ENCODE peak calls at places on chromosomes 11 and 22, in four cellular contexts. H is SK-N-SH, G is K562, S is H1. L is an unnamed sample.

GRCh38 chr11:324131-324530 is 3.5 kb upstream of the IFITM3 start:
- DNase-seq in G (no peak), H (peak; percentile 10), S (no peak), L (no peak)

GRCh38 chr22:32985899-32986772 is 72.0 kb downstream of the SYN3 start:
- DNase-seq in H (peak; percentile 77), G (peak; percentile 67), S (peak; percentile 36), L (peak; percentile 81)

GRCh38 chr22:43060213-43060612 is 29.0 kb downstream of the TTLL1 start:
- DNase-seq in G (peak; percentile 70), S (peak; percentile 54), H (peak; percentile 60), L (peak; percentile 91)

GRCh38 chr11:86301742-86302091 is 323 bp upstream of the HIKESHI start:
- DNase-seq in H (no peak), G (no peak), S (no peak), L (no peak)

GRCh38 chr11:45687836-45688235 is 22.4 kb upstream of the CHST1 start:
- DNase-seq in S (no peak), H (no peak), G (no peak), L (no peak)

GRCh38 chr22:40498454-40499186 is 128.2 kb downstream of the SGSM3 start:
- DNase-seq in G (peak; percentile 11), S (peak; percentile 49), H (no peak), L (no peak)

GRCh38 chr22:40046126-40046525 is 51.4 kb downstream of the FAM83F start:
- DNase-seq in H (no peak), G (no peak), S (no peak), L (no peak)

GRCh38 chr11:2077061-2077802 is 62.0 kb downstream of the IGF2 start:
- DNase-seq in H (no peak), G (no peak), S (no peak), L (no peak)

GRCh38 chr11:131370090-131370751 is at the start of gene NTM:
- DNase-seq in G (no peak), S (no peak), H (peak; percentile 57), L (no peak)

GRCh38 chr22:19052941-19053551 is 69.2 kb downstream of the DGCR2 start:
- DNase-seq in S (no peak), G (no peak), H (no peak), L (no peak)

GRCh38 chr11:119797137-119797611 is 68.2 kb upstream of the NECTIN1 start:
- DNase-seq in H (no peak), G (no peak), S (no peak), L (no peak)

GRCh38 chr11:68382358-68382998 is 70.1 kb downstream of the LRP5 start:
- DNase-seq in H (no peak), G (no peak), S (no peak), L (no peak)

GRCh38 chr11:36155770-36156485 is 133.3 kb downstream of the COMMD9 start:
- DNase-seq in S (no peak), G (no peak), H (no peak), L (no peak)

GRCh38 chr11:1358286-1358685 is 31.4 kb upstream of the BRSK2 start:
- DNase-seq in G (no peak), S (no peak), H (peak; percentile 50), L (no peak)

GRCh38 chr22:37674951-37675929 is at the start of gene LGALS1:
- DNase-seq in G (peak; percentile 90), S (no peak), H (peak; percentile 84), L (peak; percentile 81)

GRCh38 chr11:36508743-36509142 is 1.3 kb downstream of the TRAF6 start:
- DNase-seq in S (no peak), H (peak; percentile 12), G (no peak), L (no peak)

GRCh38 chr11:57368106-57368826 is 12.7 kb downstream of the PRG3 start:
- DNase-seq in S (no peak), G (no peak), H (no peak), L (no peak)

GRCh38 chr11:86052697-86053641 is 15.9 kb downstream of the PICALM start:
- DNase-seq in H (no peak), G (no peak), S (no peak), L (no peak)

GRCh38 chr11:11036185-11037161 is 178.6 kb upstream of the ZBED5 start:
- DNase-seq in G (peak; percentile 42), S (peak; percentile 9), H (peak; percentile 55), L (peak; percentile 32)

GRCh38 chr11:35289821-35290220 is 129.5 kb downstream of the SLC1A2 start:
- DNase-seq in H (no peak), S (no peak), G (no peak), L (no peak)

GRCh38 chr22:25564320-25564978 is at the start of gene GRK3:
- DNase-seq in G (peak; percentile 88), H (peak; percentile 95), S (peak; percentile 29), L (peak; percentile 70)

GRCh38 chr22:45226681-45227186 is 14.0 kb downstream of the KIAA0930 start:
- DNase-seq in G (no peak), S (no peak), H (no peak), L (no peak)

GRCh38 chr22:20957118-20957690 is 9.9 kb upstream of the AIFM3 start:
- DNase-seq in H (peak; percentile 27), S (no peak), G (no peak), L (peak; percentile 55)

GRCh38 chr22:30996462-30996861 is 27.4 kb downstream of the TUG1 start:
- DNase-seq in G (no peak), H (no peak), S (no peak), L (no peak)

GRCh38 chr11:90241414-90241813 is 18.6 kb upstream of the CHORDC1 start:
- DNase-seq in S (no peak), G (no peak), H (no peak), L (no peak)

GRCh38 chr11:111983187-111983986 is 41.8 kb upstream of the DLAT start:
- DNase-seq in H (no peak), G (peak; percentile 41), S (peak; percentile 64), L (peak; percentile 76)

GRCh38 chr11:59219836-59220235 is 7.1 kb upstream of the MPEG1 start:
- DNase-seq in G (no peak), H (no peak), S (no peak), L (no peak)

GRCh38 chr22:36465232-36466021 is 16.0 kb downstream of the TXN2 start:
- DNase-seq in G (no peak), S (no peak), H (no peak), L (no peak)

GRCh38 chr11:110095554-110095953 is 2.4 kb downstream of the ZC3H12C start:
- DNase-seq in S (no peak), G (no peak), H (no peak), L (no peak)

GRCh38 chr11:111077938-111078337 is 167.6 kb upstream of the POU2AF2 start:
- DNase-seq in G (no peak), H (no peak), S (no peak), L (no peak)

GRCh38 chr11:97683733-97684132 is 1293.9 kb downstream of the JRKL start:
- DNase-seq in G (peak; percentile 13), S (peak; percentile 34), H (no peak), L (peak; percentile 56)

GRCh38 chr22:24926849-24927579 is 19.5 kb downstream of the LHFPL7 start:
- DNase-seq in G (no peak), H (no peak), S (no peak), L (no peak)

GRCh38 chr11:46721286-46721685 is 2.3 kb downstream of the F2 start:
- DNase-seq in H (no peak), S (no peak), G (no peak), L (no peak)

GRCh38 chr11:33633251-33634003 is 67.2 kb downstream of the C11orf91 start:
- DNase-seq in H (no peak), G (no peak), S (peak; percentile 17), L (no peak)

GRCh38 chr11:77213589-77214428 is 85.8 kb downstream of the MYO7A start:
- DNase-seq in S (no peak), H (no peak), G (no peak), L (no peak)
- TF ChIP-seq TEAD4 in S (no peak), H (no peak), G (no peak), L (no peak)

GRCh38 chr11:124483422-124483821 is 37.9 kb upstream of the OR8B8 start:
- DNase-seq in S (no peak), H (no peak), G (no peak), L (no peak)
- TF ChIP-seq TEAD4 in S (no peak), H (no peak), G (no peak), L (no peak)

GRCh38 chr11:88315981-88316441 is 21.5 kb downstream of the CTSC start:
- DNase-seq in H (no peak), S (no peak), G (no peak), L (no peak)
- TF ChIP-seq TEAD4 in H (no peak), S (no peak), G (no peak), L (no peak)

GRCh38 chr11:22633354-22633902 is 7.8 kb upstream of the FANCF start:
- DNase-seq in H (no peak), S (no peak), G (no peak), L (no peak)

GRCh38 chr11:22635689-22636088 is 10.1 kb upstream of the FANCF start:
- DNase-seq in S (no peak), H (no peak), G (no peak), L (no peak)

GRCh38 chr11:22640862-22641261 is 15.2 kb upstream of the FANCF start:
- DNase-seq in S (no peak), G (no peak), H (no peak), L (no peak)

GRCh38 chr11:22634897-22635629 is 9.4 kb upstream of the FANCF start:
- DNase-seq in S (no peak), H (no peak), G (no peak), L (peak; percentile 33)
- TF ChIP-seq TEAD4 in S (peak; percentile 81), H (no peak), G (no peak), L (no peak)

GRCh38 chr11:17575431-17576425 is 28.7 kb downstream of the OTOG start:
- DNase-seq in G (no peak), S (no peak), H (no peak), L (peak; percentile 6)
- TF ChIP-seq TEAD4 in G (no peak), S (no peak), H (no peak), L (no peak)

GRCh38 chr11:8298801-8299786 is 35.4 kb upstream of the LMO1 start:
- DNase-seq in G (no peak), S (no peak), H (no peak), L (no peak)
- TF ChIP-seq TEAD4 in G (no peak), S (no peak), H (no peak), L (no peak)

DNA sequence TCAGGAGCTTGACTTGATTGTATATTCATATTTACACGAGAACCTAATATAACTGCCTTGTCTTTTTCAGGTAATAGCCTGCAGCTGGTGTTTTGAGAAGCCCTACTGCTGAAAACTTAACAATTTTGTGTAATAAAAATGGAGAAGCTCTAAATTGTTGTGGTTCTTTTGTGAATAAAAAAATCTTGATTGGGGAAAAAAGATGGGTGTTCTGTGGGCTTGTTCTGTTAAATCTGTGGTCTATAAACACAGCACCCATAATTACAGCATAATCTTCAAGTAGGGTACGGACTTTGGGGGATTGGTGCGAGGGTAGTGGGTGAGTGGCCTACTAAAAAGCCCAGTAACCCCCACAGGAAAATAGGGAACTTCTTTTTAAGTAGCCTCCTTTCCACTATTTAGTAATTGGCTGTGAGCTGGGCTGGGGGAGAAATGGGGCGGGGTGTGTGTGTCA is 7.5 kb downstream of the MALAT1 start:
- DNase-seq in G (no peak), H (no peak), S (no peak), L (no peak)
- TF ChIP-seq TEAD4 in G (no peak), H (no peak), S (no peak), L (no peak)

L was measured in WTC11.